ENCODE peak calls at places on chromosomes 11 and 22, in seven cellular contexts. E is A549, A is H1, N is HepG2, X is IMR-90, B is K562, M is GM12878. Z is an unnamed sample.
A peak's percentile ranks its signal among the peaks of the same experiment; 100 is the strongest.

GRCh38 chr22:45317551-45318167 is 7.9 kb downstream of the FAM118A start:
- DNase-seq in E (peak; percentile 28), A (peak; percentile 54), N (no peak), X (peak; percentile 37), B (no peak), M (no peak), Z (peak; percentile 70)

GRCh38 chr11:31817054-31817620 is 6.0 kb upstream of the PAX6 start:
- DNase-seq in E (no peak), A (peak; percentile 64), N (no peak), X (no peak), B (peak; percentile 19), M (no peak), Z (peak; percentile 38)

GRCh38 chr11:109864834-109865557 is 228.2 kb upstream of the ZC3H12C start:
- DNase-seq in E (no peak), A (no peak), N (no peak), X (peak; percentile 74), B (no peak), M (no peak), Z (no peak)

GRCh38 chr11:9057032-9057431 is 34.4 kb downstream of the SCUBE2 start:
- DNase-seq in E (no peak), A (no peak), N (no peak), X (peak; percentile 12), B (no peak), M (no peak), Z (no peak)

GRCh38 chr22:41992496-41992895 is 6.1 kb upstream of the WBP2NL start:
- DNase-seq in E (no peak), A (no peak), N (no peak), X (no peak), B (no peak), M (no peak), Z (no peak)

GRCh38 chr11:64164392-64165312 is 1.3 kb downstream of the MACROD1 start:
- DNase-seq in E (no peak), A (peak; percentile 70), N (peak; percentile 13), X (no peak), B (no peak), M (no peak), Z (no peak)

GRCh38 chr11:76656571-76657081 is 13.9 kb downstream of the LRRC32 start:
- DNase-seq in E (no peak), A (no peak), N (no peak), X (no peak), B (no peak), M (no peak), Z (peak; percentile 25)

GRCh38 chr11:61173456-61173855 is 12.2 kb upstream of the VPS37C start:
- DNase-seq in E (peak; percentile 49), A (no peak), N (peak; percentile 41), X (peak; percentile 34), B (no peak), M (no peak), Z (no peak)

GRCh38 chr11:112784323-112785073 is 176.7 kb upstream of the NCAM1 start:
- DNase-seq in E (no peak), A (no peak), N (no peak), X (no peak), B (peak; percentile 14), M (no peak), Z (peak; percentile 84)

GRCh38 chr11:508956-509355 is 1.9 kb upstream of the RNH1 start:
- DNase-seq in E (no peak), A (no peak), N (no peak), X (no peak), B (no peak), M (no peak), Z (no peak)

GRCh38 chr22:39543095-39543494 is 10.5 kb upstream of the RPS19BP1 start:
- DNase-seq in E (peak; percentile 35), A (no peak), N (no peak), X (peak; percentile 32), B (peak; percentile 36), M (no peak), Z (peak; percentile 72)

GRCh38 chr11:45924927-45925326 is 2.5 kb downstream of the LARGE2 start:
- DNase-seq in E (no peak), A (no peak), N (no peak), X (no peak), B (no peak), M (no peak), Z (no peak)

GRCh38 chr11:4626207-4627105 is 10.8 kb upstream of the OR51D1 start:
- DNase-seq in E (peak; percentile 78), A (peak; percentile 84), N (peak; percentile 45), X (peak; percentile 79), B (peak; percentile 63), M (no peak), Z (peak; percentile 31)

GRCh38 chr11:104968856-104969776 is 742 bp upstream of the CASP4 start:
- DNase-seq in E (no peak), A (peak; percentile 52), N (peak; percentile 50), X (peak; percentile 34), B (no peak), M (no peak), Z (no peak)

GRCh38 chr11:78385205-78385604 is 32.4 kb downstream of the GAB2 start:
- DNase-seq in E (no peak), A (no peak), N (no peak), X (no peak), B (no peak), M (no peak), Z (no peak)

GRCh38 chr11:12761029-12761428 is 86.8 kb downstream of the TEAD1 start:
- DNase-seq in E (peak; percentile 50), A (no peak), N (no peak), X (peak; percentile 58), B (no peak), M (no peak), Z (no peak)

GRCh38 chr11:1970956-1971355 is 23.8 kb downstream of the MRPL23 start:
- DNase-seq in E (peak; percentile 0), A (no peak), N (no peak), X (no peak), B (no peak), M (no peak), Z (no peak)

GRCh38 chr11:15955595-15955994 is 400.8 kb downstream of the SOX6 start:
- DNase-seq in E (no peak), A (no peak), N (no peak), X (peak; percentile 22), B (no peak), M (no peak), Z (no peak)

GRCh38 chr11:330307-330693 is 9.6 kb upstream of the IFITM3 start:
- DNase-seq in E (no peak), A (no peak), N (no peak), X (no peak), B (no peak), M (no peak), Z (peak; percentile 10)

GRCh38 chr22:23204125-23204488 is 23.8 kb downstream of the BCR start:
- DNase-seq in E (no peak), A (no peak), N (no peak), X (no peak), B (no peak), M (no peak), Z (no peak)
- H3K4me1 ChIP-seq in E (no peaks in the 10 kb centered on the region), A (peaks cover 19% of the 10 kb centered on the region), N (peaks cover 17% of the 10 kb centered on the region), X (peaks cover 4% of the 10 kb centered on the region), B (peaks cover 8% of the 10 kb centered on the region), M (peaks cover 4% of the 10 kb centered on the region), Z (no peaks in the 10 kb centered on the region)

GRCh38 chr22:24529898-24530297 is 25.0 kb downstream of the GUCD1 start:
- DNase-seq in E (no peak), A (no peak), N (no peak), X (no peak), B (no peak), M (no peak), Z (no peak)

GRCh38 chr22:24536089-24536488 is 18.8 kb downstream of the GUCD1 start:
- DNase-seq in E (no peak), A (no peak), N (no peak), X (no peak), B (no peak), M (no peak), Z (no peak)

GRCh38 chr22:24535348-24535747 is 19.6 kb downstream of the GUCD1 start:
- DNase-seq in E (no peak), A (no peak), N (no peak), X (no peak), B (no peak), M (no peak), Z (no peak)

GRCh38 chr22:24526191-24526590 is 28.7 kb downstream of the GUCD1 start:
- DNase-seq in E (no peak), A (no peak), N (no peak), X (peak; percentile 17), B (no peak), M (no peak), Z (no peak)

DNA sequence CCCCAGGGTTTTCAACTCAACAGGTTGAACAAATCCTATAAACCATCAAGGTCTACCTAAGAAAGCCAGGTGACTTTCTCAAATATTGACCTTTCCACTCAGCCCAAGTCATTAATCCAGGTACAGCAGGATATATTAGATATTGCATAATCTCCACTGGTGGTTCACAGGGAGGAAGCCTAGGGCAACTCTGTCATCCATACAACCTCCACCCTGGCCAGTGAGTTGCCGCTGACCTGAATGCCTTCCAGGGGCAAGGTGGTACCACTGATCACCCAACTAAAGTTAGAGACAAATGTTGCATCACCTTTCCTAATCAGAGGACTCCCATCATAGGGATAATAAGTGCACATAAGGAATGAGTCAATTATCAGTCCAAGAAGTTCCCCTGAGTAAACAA is 22.9 kb downstream of the GUCD1 start:
- DNase-seq in E (no peak), A (no peak), N (no peak), X (no peak), B (no peak), M (no peak), Z (no peak)
- TF ChIP-seq USF2 in E (no peak), A (no peak), N (no peak), X (no peak), B (no peak), M (no peak), Z (no peak)

GRCh38 chr22:28927526-28928089 is 44.2 kb downstream of the ZNRF3 start:
- DNase-seq in E (no peak), A (no peak), N (no peak), X (no peak), B (peak; percentile 29), M (no peak), Z (no peak)

GRCh38 chr22:28923826-28924732 is 40.7 kb downstream of the ZNRF3 start:
- DNase-seq in E (no peak), A (no peak), N (peak; percentile 98), X (no peak), B (no peak), M (no peak), Z (peak; percentile 80)

GRCh38 chr22:28922540-28923244 is 39.3 kb downstream of the ZNRF3 start:
- DNase-seq in E (no peak), A (no peak), N (peak; percentile 53), X (no peak), B (no peak), M (no peak), Z (no peak)

GRCh38 chr22:28929197-28929596 is 45.8 kb downstream of the ZNRF3 start:
- DNase-seq in E (no peak), A (no peak), N (no peak), X (no peak), B (no peak), M (no peak), Z (no peak)

DNA sequence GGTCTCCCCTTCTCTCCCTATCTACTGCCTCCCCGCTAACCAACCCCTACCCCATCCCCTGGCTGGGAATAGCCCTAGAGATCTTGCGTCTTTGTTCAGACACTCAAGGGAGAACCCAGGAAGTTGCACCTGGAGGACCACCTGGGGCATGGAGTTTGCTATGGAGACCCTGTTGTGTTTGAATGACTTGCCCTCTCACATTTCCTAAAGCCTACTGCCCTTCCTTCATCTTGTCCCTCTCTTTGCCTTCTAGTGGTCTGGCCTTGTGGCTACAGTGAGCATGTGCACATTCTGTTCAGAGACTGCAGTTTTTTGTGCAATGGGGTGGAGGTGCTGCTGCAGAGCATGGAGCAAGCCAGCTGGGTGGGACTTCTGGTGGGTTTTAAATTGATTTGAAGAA is 42.5 kb downstream of the ZNRF3 start:
- DNase-seq in E (no peak), A (no peak), N (no peak), X (no peak), B (no peak), M (no peak), Z (no peak)
- H3K4me1 ChIP-seq in E (peaks cover 72% of the 10 kb centered on the region), A (peaks cover 17% of the 10 kb centered on the region), N (peaks cover 99% of the 10 kb centered on the region), X (peaks cover 4% of the 10 kb centered on the region), B (peaks cover 3% of the 10 kb centered on the region), M (peaks cover under 1% of the 10 kb centered on the region), Z (no peaks in the 10 kb centered on the region)

GRCh38 chr11:72719551-72719950 is 32.7 kb downstream of the ARAP1 start:
- DNase-seq in E (no peak), A (no peak), N (no peak), X (no peak), B (no peak), M (no peak), Z (no peak)
- TF ChIP-seq USF2 in E (no peak), A (no peak), N (no peak), X (no peak), B (no peak), M (no peak), Z (no peak)